ENCODE peak calls at places on chromosome 3, in eight cellular contexts. F is coronary artery, K is fibroblast of the aortic adventitia, E is endothelial cell, D is heart left ventricle, S is brain microvascular endothelial cell, P is OCI-LY7, Z is ovary. U is an unnamed sample.

GRCh38 chr3:42831321-42831713 is 22.1 kb downstream of the ACKR2 start:
- DNase-seq in F (peak), K (peak), E (peak), D (peak), S (peak), P (peak), Z (peak), U (peak)

GRCh38 chr3:189337672-189338071 is 165.9 kb downstream of the TPRG1 start:
- DNase-seq in F (no peak), K (no peak), E (no peak), D (no peak), S (no peak), P (no peak), Z (no peak), U (no peak)

GRCh38 chr3:178436773-178437172 is 99.5 kb upstream of the KCNMB2 start:
- DNase-seq in F (no peak), K (peak), E (no peak), D (no peak), S (peak), P (peak), Z (no peak), U (peak)

GRCh38 chr3:73999501-73999900 is 374.8 kb upstream of the PDZRN3 start:
- DNase-seq in F (no peak), K (no peak), E (no peak), D (no peak), S (no peak), P (no peak), Z (no peak), U (no peak)

GRCh38 chr3:85576091-85576690 is 617.4 kb downstream of the CADM2 start:
- DNase-seq in F (no peak), K (peak), E (peak), D (no peak), S (peak), P (peak), Z (peak), U (peak)

GRCh38 chr3:112619295-112619694 is 21.6 kb downstream of the CCDC80 start:
- DNase-seq in F (no peak), K (no peak), E (no peak), D (no peak), S (no peak), P (no peak), Z (no peak), U (no peak)

GRCh38 chr3:49638445-49638844 is 35.7 kb upstream of the APEH start:
- DNase-seq in F (no peak), K (peak), E (no peak), D (peak), S (peak), P (no peak), Z (no peak), U (no peak)

GRCh38 chr3:136350132-136350531 is 100.0 kb downstream of the PCCB start:
- DNase-seq in F (no peak), K (peak), E (no peak), D (no peak), S (peak), P (no peak), Z (peak), U (no peak)

GRCh38 chr3:50671331-50671730 is 3.4 kb upstream of the DOCK3 start:
- DNase-seq in F (no peak), K (peak), E (no peak), D (no peak), S (peak), P (no peak), Z (no peak), U (no peak)

GRCh38 chr3:46440531-46441294 is 24.0 kb downstream of the LTF start:
- DNase-seq in F (peak), K (no peak), E (no peak), D (no peak), S (no peak), P (no peak), Z (no peak), U (peak)

GRCh38 chr3:196559826-196560225 is 8.5 kb downstream of the WDR53 start:
- DNase-seq in F (no peak), K (no peak), E (no peak), D (no peak), S (no peak), P (no peak), Z (no peak), U (no peak)

GRCh38 chr3:196357905-196358304 is 19.7 kb upstream of the TM4SF19 start:
- DNase-seq in F (no peak), K (no peak), E (no peak), D (no peak), S (no peak), P (no peak), Z (no peak), U (no peak)

GRCh38 chr3:14127106-14127505 is 2.3 kb downstream of the TMEM43 start:
- DNase-seq in F (no peak), K (no peak), E (no peak), D (no peak), S (no peak), P (no peak), Z (no peak), U (no peak)

GRCh38 chr3:110384601-110385000 is 687.0 kb upstream of the NECTIN3 start:
- DNase-seq in F (no peak), K (peak), E (no peak), D (no peak), S (peak), P (no peak), Z (no peak), U (no peak)

GRCh38 chr3:154285221-154285620 is 39.1 kb downstream of the DHX36 start:
- DNase-seq in F (no peak), K (no peak), E (no peak), D (no peak), S (no peak), P (no peak), Z (no peak), U (no peak)

GRCh38 chr3:183698760-183699159 is 1.2 kb downstream of the YEATS2 start:
- DNase-seq in F (no peak), K (peak), E (peak), D (no peak), S (no peak), P (peak), Z (no peak), U (no peak)

GRCh38 chr3:159605101-159605500 is 383.5 kb upstream of the IL12A start:
- DNase-seq in F (no peak), K (no peak), E (no peak), D (no peak), S (no peak), P (no peak), Z (no peak), U (no peak)

GRCh38 chr3:80519436-80519835 is 751.6 kb upstream of the ROBO1 start:
- DNase-seq in F (no peak), K (no peak), E (no peak), D (no peak), S (no peak), P (no peak), Z (no peak), U (no peak)

GRCh38 chr3:51391566-51392300 is 648 bp downstream of the RBM15B start:
- DNase-seq in F (no peak), K (no peak), E (peak), D (peak), S (peak), P (peak), Z (peak), U (peak)

GRCh38 chr3:31379598-31379997 is 153.1 kb upstream of the STT3B start:
- DNase-seq in F (no peak), K (no peak), E (no peak), D (no peak), S (no peak), P (no peak), Z (no peak), U (no peak)

GRCh38 chr3:189978753-189979152 is 141.9 kb downstream of the P3H2 start:
- DNase-seq in F (no peak), K (peak), E (no peak), D (no peak), S (no peak), P (no peak), Z (no peak), U (no peak)

GRCh38 chr3:50264389-50264963 is 4.5 kb upstream of the SEMA3B start:
- DNase-seq in F (peak), K (peak), E (peak), D (no peak), S (peak), P (no peak), Z (peak), U (no peak)

GRCh38 chr3:123421353-123422174 is 27.3 kb downstream of the ADCY5 start:
- DNase-seq in F (no peak), K (no peak), E (no peak), D (peak), S (peak), P (no peak), Z (peak), U (no peak)

GRCh38 chr3:164364111-164364510 is 714.2 kb downstream of the SI start:
- DNase-seq in F (no peak), K (no peak), E (no peak), D (no peak), S (no peak), P (no peak), Z (no peak), U (no peak)

GRCh38 chr3:132870596-132870995 is 148.4 kb upstream of the NPHP3 start:
- DNase-seq in F (no peak), K (no peak), E (no peak), D (no peak), S (no peak), P (no peak), Z (no peak), U (no peak)

GRCh38 chr3:102124301-102125158 is 275.2 kb downstream of the NFKBIZ start:
- DNase-seq in F (no peak), K (peak), E (no peak), D (no peak), S (peak), P (no peak), Z (no peak), U (no peak)

GRCh38 chr3:16240229-16241023 is 24.3 kb downstream of the DPH3 start:
- DNase-seq in F (no peak), K (peak), E (no peak), D (no peak), S (peak), P (no peak), Z (no peak), U (no peak)

GRCh38 chr3:172317984-172318383 is 130.3 kb downstream of the GHSR start:
- DNase-seq in F (peak), K (peak), E (no peak), D (peak), S (peak), P (no peak), Z (peak), U (peak)

GRCh38 chr3:188067932-188068331 is 86.0 kb upstream of the LPP start:
- DNase-seq in F (no peak), K (peak), E (no peak), D (no peak), S (peak), P (no peak), Z (no peak), U (no peak)

GRCh38 chr3:131795382-131796085 is 239.3 kb downstream of the CPNE4 start:
- DNase-seq in F (no peak), K (peak), E (no peak), D (no peak), S (peak), P (no peak), Z (no peak), U (no peak)

DNA sequence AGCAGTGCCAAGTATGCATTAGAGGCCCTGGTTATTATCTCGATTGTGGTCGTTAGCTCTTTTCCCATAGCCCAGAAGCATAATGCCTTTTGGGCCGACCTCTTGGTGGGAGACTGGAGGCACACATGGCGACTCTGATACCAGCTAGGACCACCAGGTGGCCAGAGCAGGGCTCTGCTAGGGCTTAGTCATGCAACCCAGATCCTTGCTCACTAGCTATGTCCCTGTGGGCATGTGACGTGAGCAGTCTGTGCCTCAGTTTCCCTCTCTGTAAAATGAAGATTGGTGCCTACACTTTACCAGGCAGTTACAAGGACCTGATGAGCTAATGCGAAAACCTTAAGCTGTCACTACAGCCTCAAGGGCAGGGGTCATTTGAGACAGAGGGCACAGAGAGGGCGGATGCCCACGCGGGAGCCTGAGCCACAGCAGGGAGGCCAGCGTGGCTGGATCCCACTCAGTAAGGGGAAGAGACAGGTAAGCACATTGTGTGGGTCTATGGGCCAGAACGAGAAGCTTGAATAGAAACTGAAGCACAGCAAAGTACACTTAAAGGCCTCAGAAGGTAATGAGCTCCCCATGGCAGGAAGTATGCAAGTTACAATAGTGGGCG is 8.8 kb downstream of the KLF15 start:
- DNase-seq in F (peak), K (no peak), E (no peak), D (peak), S (no peak), P (no peak), Z (peak), U (no peak)
- TF ChIP-seq CTCF in F (no peak), K (peak), E (peak), D (no peak), S (peak), P (peak), Z (no peak), U (no peak)

DNA sequence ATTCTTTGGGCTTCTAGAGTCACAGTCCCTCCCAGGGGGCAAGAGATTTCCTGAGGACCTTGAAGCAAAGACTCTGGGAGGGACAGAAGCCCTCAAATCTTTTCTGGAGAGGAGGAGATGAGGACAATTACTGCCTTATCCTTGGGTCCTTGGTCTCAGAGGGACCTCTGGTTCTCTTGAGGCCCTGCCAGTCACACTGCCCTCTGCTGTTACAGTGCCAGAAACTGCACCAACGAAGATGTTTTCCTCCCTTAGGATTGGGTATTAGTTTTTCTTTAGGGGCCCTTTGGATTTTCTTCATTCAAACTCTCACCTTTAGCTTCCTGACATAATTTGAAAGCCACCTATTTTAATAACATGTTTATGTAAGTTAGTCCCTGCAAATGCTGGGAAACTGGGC is 58.2 kb upstream of the SCN5A start:
- DNase-seq in F (no peak), K (no peak), E (peak), D (no peak), S (no peak), P (peak), Z (no peak), U (no peak)
- TF ChIP-seq CTCF in F (no peak), K (peak), E (no peak), D (no peak), S (peak), P (peak), Z (no peak), U (no peak)

GRCh38 chr3:150673966-150674365 is 29.8 kb downstream of the ERICH6 start:
- DNase-seq in F (no peak), K (no peak), E (no peak), D (no peak), S (no peak), P (no peak), Z (no peak), U (no peak)

GRCh38 chr3:150680562-150680961 is 23.2 kb downstream of the ERICH6 start:
- DNase-seq in F (no peak), K (no peak), E (no peak), D (no peak), S (no peak), P (no peak), Z (no peak), U (no peak)

GRCh38 chr3:150681037-150681436 is 22.7 kb downstream of the ERICH6 start:
- DNase-seq in F (no peak), K (no peak), E (no peak), D (no peak), S (no peak), P (peak), Z (no peak), U (peak)

DNA sequence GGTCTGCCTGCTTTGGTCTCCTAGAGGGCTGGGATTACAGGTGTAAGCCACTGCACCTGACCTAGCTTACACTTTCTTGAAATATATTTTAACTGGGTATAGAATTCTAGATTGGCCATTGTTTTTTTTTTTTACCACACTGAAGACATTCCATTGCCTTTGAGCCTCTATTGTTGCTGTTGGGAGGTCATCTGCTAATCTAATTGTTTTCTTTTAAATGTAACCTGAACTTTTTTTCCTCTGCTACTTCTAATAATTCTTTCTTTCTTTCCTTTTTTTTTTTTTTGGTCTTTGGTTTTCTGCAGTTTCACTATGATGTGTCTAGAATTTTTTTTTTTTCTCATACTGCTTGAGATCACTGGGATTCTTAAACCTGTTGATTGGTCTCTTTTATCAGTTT is 28.1 kb downstream of the ERICH6 start:
- DNase-seq in F (no peak), K (no peak), E (no peak), D (no peak), S (no peak), P (peak), Z (no peak), U (no peak)
- TF ChIP-seq CTCF in F (no peak), K (no peak), E (no peak), D (no peak), S (no peak), P (no peak), Z (no peak), U (no peak)

GRCh38 chr3:134802428-134803050 is 7.5 kb downstream of the EPHB1 start:
- DNase-seq in F (peak), K (no peak), E (no peak), D (no peak), S (no peak), P (no peak), Z (no peak), U (no peak)

GRCh38 chr3:134803652-134804051 is 8.6 kb downstream of the EPHB1 start:
- DNase-seq in F (peak), K (no peak), E (no peak), D (no peak), S (no peak), P (no peak), Z (no peak), U (no peak)

GRCh38 chr3:134804508-134805480 is 9.7 kb downstream of the EPHB1 start:
- DNase-seq in F (peak), K (no peak), E (no peak), D (no peak), S (no peak), P (no peak), Z (no peak), U (no peak)

GRCh38 chr3:134801204-134801958 is 6.3 kb downstream of the EPHB1 start:
- DNase-seq in F (peak), K (no peak), E (no peak), D (no peak), S (no peak), P (no peak), Z (no peak), U (no peak)

DNA sequence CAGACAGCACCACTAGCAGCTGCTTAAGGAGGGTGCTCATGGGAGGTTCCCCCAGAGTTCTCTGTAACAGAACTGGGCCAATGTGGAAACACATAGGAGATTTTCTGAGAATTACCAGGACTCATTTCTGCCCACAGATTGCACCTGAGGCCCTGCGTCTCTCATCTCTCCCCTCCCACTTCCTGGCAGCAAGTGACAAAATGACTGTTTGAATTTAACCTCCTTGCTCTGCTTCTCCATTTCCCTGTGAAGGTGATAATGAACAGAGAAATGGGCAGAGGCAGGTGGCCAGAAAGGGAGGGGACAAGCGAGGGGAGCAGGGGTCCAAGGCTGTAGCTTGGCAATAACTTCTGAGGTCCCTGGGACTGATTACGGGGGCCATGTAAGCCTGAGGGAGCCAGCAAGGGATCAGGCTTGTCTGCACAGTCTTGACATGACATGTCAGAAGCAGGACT is 8.0 kb downstream of the EPHB1 start:
- DNase-seq in F (peak), K (no peak), E (no peak), D (no peak), S (no peak), P (no peak), Z (no peak), U (no peak)
- TF ChIP-seq CTCF in F (no peak), K (no peak), E (no peak), D (no peak), S (no peak), P (no peak), Z (no peak), U (no peak)

GRCh38 chr3:129020691-129021090 is 19.6 kb downstream of the EFCC1 start:
- DNase-seq in F (peak), K (no peak), E (no peak), D (no peak), S (no peak), P (no peak), Z (peak), U (no peak)

GRCh38 chr3:129018271-129018670 is 17.2 kb downstream of the EFCC1 start:
- DNase-seq in F (no peak), K (no peak), E (no peak), D (no peak), S (no peak), P (no peak), Z (no peak), U (no peak)

GRCh38 chr3:129017531-129017899 is 16.4 kb downstream of the EFCC1 start:
- DNase-seq in F (no peak), K (no peak), E (no peak), D (no peak), S (no peak), P (no peak), Z (no peak), U (no peak)

GRCh38 chr3:129018751-129019150 is 17.6 kb downstream of the EFCC1 start:
- DNase-seq in F (peak), K (no peak), E (no peak), D (no peak), S (no peak), P (no peak), Z (peak), U (no peak)

GRCh38 chr3:129019266-129019665 is 18.2 kb downstream of the EFCC1 start:
- DNase-seq in F (no peak), K (no peak), E (no peak), D (no peak), S (no peak), P (no peak), Z (no peak), U (no peak)
- TF ChIP-seq CTCF in F (no peak), K (no peak), E (no peak), D (no peak), S (no peak), P (no peak), Z (no peak), U (no peak)

GRCh38 chr3:186722457-186722856 is 5.3 kb downstream of the KNG1 start:
- DNase-seq in F (no peak), K (peak), E (no peak), D (no peak), S (no peak), P (no peak), Z (no peak), U (no peak)
- TF ChIP-seq CTCF in F (no peak), K (peak), E (no peak), D (no peak), S (peak), P (peak), Z (no peak), U (peak)